ENCODE peak calls at places on chromosomes 6 and 20, in seven cellular contexts. Y, E, X, H, D, F and C are unnamed samples.

GRCh38 chr6:160260283-160261119 is 1.9 kb upstream of the SLC22A2 start:
- DNase-seq in Y (no peak), E (no peak), X (no peak), H (no peak), D (no peak), F (no peak), C (no peak)

GRCh38 chr20:1813674-1814635 is 81.3 kb upstream of the SIRPA start:
- DNase-seq in Y (no peak), E (no peak), X (no peak), H (no peak), D (no peak), F (no peak), C (no peak)

GRCh38 chr6:53943410-53943809 is 148.6 kb downstream of the LRRC1 start:
- DNase-seq in Y (no peak), E (no peak), X (no peak), H (no peak), D (no peak), F (no peak), C (no peak)

GRCh38 chr20:57080796-57081195 is 185.6 kb downstream of the BMP7 start:
- DNase-seq in Y (peak; percentile 33), E (no peak), X (no peak), H (no peak), D (no peak), F (no peak), C (no peak)

GRCh38 chr6:159233365-159234101 is 64.3 kb downstream of the FNDC1 start:
- DNase-seq in Y (no peak), E (no peak), X (no peak), H (no peak), D (peak; percentile 88), F (no peak), C (no peak)

GRCh38 chr20:33178726-33179125 is 10.8 kb downstream of the BPIFA2 start:
- DNase-seq in Y (peak; percentile 69), E (no peak), X (peak; percentile 47), H (no peak), D (no peak), F (no peak), C (no peak)

GRCh38 chr6:163392533-163392932 is 22.0 kb upstream of the QKI start:
- DNase-seq in Y (no peak), E (no peak), X (peak; percentile 52), H (peak; percentile 59), D (no peak), F (no peak), C (no peak)

GRCh38 chr6:5246870-5247161 is 13.9 kb downstream of the LYRM4 start:
- DNase-seq in Y (no peak), E (no peak), X (no peak), H (no peak), D (no peak), F (no peak), C (no peak)

GRCh38 chr6:36094238-36094637 is 36.1 kb upstream of the MAPK13 start:
- DNase-seq in Y (no peak), E (no peak), X (no peak), H (no peak), D (no peak), F (no peak), C (no peak)

GRCh38 chr20:34475979-34476736 is 40.1 kb upstream of the DYNLRB1 start:
- DNase-seq in Y (peak; percentile 51), E (peak; percentile 50), X (peak; percentile 29), H (peak; percentile 66), D (peak; percentile 52), F (no peak), C (peak; percentile 18)

GRCh38 chr20:9103955-9104354 is 35.1 kb downstream of the PLCB4 start:
- DNase-seq in Y (peak; percentile 42), E (no peak), X (no peak), H (no peak), D (no peak), F (no peak), C (no peak)

DNA sequence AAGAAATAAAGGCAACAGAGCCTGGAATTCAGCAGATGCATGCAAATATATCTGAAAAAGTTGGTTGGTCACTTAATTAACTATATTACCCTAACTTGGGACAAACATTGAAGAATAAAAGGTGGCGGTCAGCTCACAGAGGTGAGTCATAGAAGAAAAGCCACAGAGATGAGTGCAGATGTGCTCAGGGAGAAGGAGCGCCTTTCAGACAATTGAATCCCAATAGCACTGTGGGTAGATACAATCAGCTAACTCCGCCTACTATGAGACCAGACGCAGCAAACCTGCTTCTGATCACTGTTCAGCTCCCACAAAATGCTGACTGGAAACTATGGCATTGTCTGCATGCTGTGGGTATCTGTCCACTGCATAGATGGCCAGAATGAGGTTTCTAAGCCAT is 447.8 kb downstream of the PTPRT start:
- DNase-seq in Y (no peak), E (no peak), X (no peak), H (no peak), D (no peak), F (no peak), C (no peak)
- H3K27ac ChIP-seq in Y (no peak overlapping the region), E (no peak overlapping the region), X (no peak overlapping the region), H (no peak overlapping the region), D (no peak overlapping the region), F (no peak overlapping the region), C (no peak overlapping the region)

GRCh38 chr6:39670519-39670918 is 54.7 kb downstream of the KIF6 start:
- DNase-seq in Y (no peak), E (no peak), X (no peak), H (no peak), D (no peak), F (no peak), C (no peak)
- TF ChIP-seq CTCF in Y (no peak), E (no peak), X (no peak), H (no peak), D (no peak), F (no peak), C (no peak)

GRCh38 chr6:81562169-81562568 is 190.3 kb downstream of the TENT5A start:
- DNase-seq in Y (peak; percentile 29), E (no peak), X (no peak), H (no peak), D (no peak), F (no peak), C (no peak)

GRCh38 chr6:81565071-81565470 is 187.4 kb downstream of the TENT5A start:
- DNase-seq in Y (no peak), E (no peak), X (no peak), H (no peak), D (no peak), F (no peak), C (no peak)

GRCh38 chr6:81557811-81558210 is 194.7 kb downstream of the TENT5A start:
- DNase-seq in Y (no peak), E (no peak), X (no peak), H (no peak), D (no peak), F (no peak), C (no peak)

GRCh38 chr6:81561071-81561564 is 191.4 kb downstream of the TENT5A start:
- DNase-seq in Y (no peak), E (no peak), X (no peak), H (no peak), D (no peak), F (no peak), C (no peak)

DNA sequence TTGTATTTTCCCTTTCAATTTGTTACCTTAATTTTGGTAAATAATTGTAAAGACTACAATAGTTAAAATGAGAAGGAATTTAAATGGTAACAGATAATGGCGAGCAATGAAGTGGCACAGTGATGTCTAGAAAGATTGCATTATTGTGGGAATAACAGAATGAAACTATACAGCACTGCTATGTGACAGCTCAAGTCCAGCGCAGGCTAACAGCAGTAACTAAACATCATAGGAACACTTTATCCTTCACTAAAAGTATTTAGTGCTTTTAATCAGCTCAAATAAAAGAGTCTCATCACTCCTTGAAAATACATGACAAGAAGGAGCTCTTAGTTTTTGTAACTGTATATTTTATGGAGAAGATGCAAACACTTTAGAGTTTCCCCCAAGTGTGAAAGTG is 190.8 kb downstream of the TENT5A start:
- DNase-seq in Y (no peak), E (no peak), X (no peak), H (no peak), D (no peak), F (no peak), C (no peak)
- H3K27ac ChIP-seq in Y (no peak overlapping the region), E (peak overlapping the region; percentile 36), X (no peak overlapping the region), H (peak overlapping the region; percentile 50), D (no peak overlapping the region), F (peak overlapping the region; percentile 63), C (no peak overlapping the region)

GRCh38 chr6:123127807-123128206 is 131.8 kb downstream of the CLVS2 start:
- DNase-seq in Y (peak; percentile 9), E (no peak), X (no peak), H (no peak), D (no peak), F (no peak), C (no peak)
- TF ChIP-seq CTCF in Y (no peak), E (no peak), X (no peak), H (no peak), D (no peak), F (no peak), C (no peak)

GRCh38 chr6:32164295-32164694 is at the start of gene EGFL8:
- DNase-seq in Y (no peak), E (no peak), X (no peak), H (no peak), D (no peak), F (no peak), C (no peak)

GRCh38 chr6:32167154-32167760 is 2.9 kb downstream of the EGFL8 start:
- DNase-seq in Y (no peak), E (no peak), X (no peak), H (no peak), D (peak; percentile 49), F (no peak), C (no peak)

GRCh38 chr6:32166411-32167061 is 2.1 kb downstream of the EGFL8 start:
- DNase-seq in Y (no peak), E (no peak), X (no peak), H (no peak), D (peak; percentile 73), F (no peak), C (no peak)

GRCh38 chr6:32167761-32168262 is 3.4 kb downstream of the EGFL8 start:
- DNase-seq in Y (no peak), E (no peak), X (no peak), H (no peak), D (peak; percentile 11), F (no peak), C (no peak)

GRCh38 chr6:32163559-32164258 is 686 bp upstream of the EGFL8 start:
- DNase-seq in Y (no peak), E (no peak), X (no peak), H (no peak), D (no peak), F (no peak), C (no peak)
- H3K27ac ChIP-seq in Y (no peak overlapping the region), E (peak overlapping the region; percentile 61), X (peak overlapping the region; percentile 68), H (peak overlapping the region; percentile 73), D (no peak overlapping the region), F (peak overlapping the region; percentile 53), C (no peak overlapping the region)

DNA sequence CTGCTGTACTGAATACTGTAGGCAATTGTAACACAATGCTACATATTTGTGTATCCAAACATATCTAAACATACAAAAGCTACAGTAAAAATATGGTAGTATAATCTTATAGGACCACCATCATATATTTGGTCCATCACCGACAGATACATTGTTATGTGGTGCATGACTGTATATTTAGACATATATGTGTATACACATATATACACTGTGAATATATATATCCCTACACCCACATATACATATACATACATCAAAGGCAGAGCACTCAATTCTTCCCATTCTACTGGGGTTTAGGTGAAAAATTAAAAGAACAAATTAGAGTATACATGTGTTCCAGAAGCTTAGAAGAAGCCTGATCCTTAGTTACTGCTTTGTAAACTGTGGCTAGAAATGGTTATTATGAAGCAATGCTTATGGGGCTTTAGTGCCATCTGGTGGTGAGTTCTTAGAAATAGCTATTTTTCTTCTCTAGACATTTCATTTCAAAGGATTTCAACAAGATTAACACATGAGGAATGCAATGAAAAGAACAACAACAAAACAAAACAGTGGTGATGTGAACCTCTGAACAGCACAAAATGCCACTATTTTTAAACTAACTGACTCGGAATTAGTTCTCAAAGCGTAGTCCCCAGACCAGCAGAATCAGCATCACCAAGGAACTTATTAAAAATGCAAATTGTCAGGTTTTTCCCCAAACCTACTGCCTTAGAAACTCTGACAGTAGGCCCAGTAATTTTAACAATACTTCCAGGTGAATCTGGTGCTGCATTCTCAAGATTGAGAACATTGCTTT is 38.0 kb downstream of the PKHD1 start:
- DNase-seq in Y (peak; percentile 21), E (no peak), X (no peak), H (no peak), D (no peak), F (no peak), C (no peak)
- TF ChIP-seq CTCF in Y (peak; percentile 56), E (peak; percentile 63), X (peak; percentile 21), H (peak; percentile 60), D (peak; percentile 37), F (peak; percentile 40), C (peak; percentile 84)